ENCODE peak calls at places on chromosomes 4 and X, in six cellular contexts. One of them, this sample, is unnamed.
A peak's percentile ranks its signal among the peaks of the same experiment; 100 is the strongest.

GRCh38 chr4:53591372-53591892 is at the start of gene LNX1:
- DNase-seq in IMR-90: no peak
- DNase-seq in A549: no peak
- DNase-seq in uterus: no peak
- DNase-seq in tibial nerve: no peak
- DNase-seq in body of pancreas: peak; percentile 98
- DNase-seq in this sample: no peak

GRCh38 chr4:168589154-168589553 is 92.3 kb downstream of the PALLD start:
- DNase-seq in body of pancreas: no peak
- DNase-seq in uterus: peak; percentile 79
- DNase-seq in IMR-90: peak; percentile 90
- DNase-seq in A549: peak; percentile 46
- DNase-seq in tibial nerve: no peak
- DNase-seq in this sample: no peak

GRCh38 chr4:123995939-123996338 is 599.3 kb downstream of the SPRY1 start:
- DNase-seq in body of pancreas: no peak
- DNase-seq in tibial nerve: no peak
- DNase-seq in A549: no peak
- DNase-seq in uterus: no peak
- DNase-seq in IMR-90: peak; percentile 88
- DNase-seq in this sample: no peak

GRCh38 chr4:60683953-60684352 is 516.2 kb upstream of the ADGRL3 start:
- DNase-seq in tibial nerve: no peak
- DNase-seq in body of pancreas: no peak
- DNase-seq in IMR-90: peak; percentile 94
- DNase-seq in A549: no peak
- DNase-seq in uterus: no peak
- DNase-seq in this sample: no peak

GRCh38 chr4:52825311-52826090 is 36.6 kb upstream of the RASL11B start:
- DNase-seq in uterus: no peak
- DNase-seq in tibial nerve: no peak
- DNase-seq in body of pancreas: no peak
- DNase-seq in IMR-90: peak; percentile 10
- DNase-seq in A549: no peak
- DNase-seq in this sample: no peak

GRCh38 chrX:134548257-134548732 is 88.3 kb downstream of the HPRT1 start:
- DNase-seq in tibial nerve: no peak
- DNase-seq in A549: no peak
- DNase-seq in body of pancreas: no peak
- DNase-seq in IMR-90: no peak
- DNase-seq in uterus: no peak
- DNase-seq in this sample: peak; percentile 49

GRCh38 chrX:107676559-107677378 is 48.5 kb downstream of the PRPS1 start:
- DNase-seq in tibial nerve: peak; percentile 74
- DNase-seq in IMR-90: peak; percentile 84
- DNase-seq in A549: peak; percentile 62
- DNase-seq in body of pancreas: peak; percentile 81
- DNase-seq in uterus: peak; percentile 87
- DNase-seq in this sample: peak; percentile 65

GRCh38 chrX:110021180-110022022 is 18.5 kb downstream of the TMEM164 start:
- DNase-seq in uterus: no peak
- DNase-seq in IMR-90: peak; percentile 75
- DNase-seq in A549: no peak
- DNase-seq in tibial nerve: no peak
- DNase-seq in body of pancreas: no peak
- DNase-seq in this sample: no peak

GRCh38 chr4:106238819-106239420 is 77.1 kb downstream of the TBCK start:
- DNase-seq in tibial nerve: no peak
- DNase-seq in uterus: no peak
- DNase-seq in IMR-90: peak; percentile 34
- DNase-seq in A549: peak; percentile 5
- DNase-seq in body of pancreas: no peak
- DNase-seq in this sample: peak; percentile 45

GRCh38 chrX:55342533-55343501 is 78.1 kb upstream of the PAGE3 start:
- DNase-seq in tibial nerve: no peak
- DNase-seq in IMR-90: no peak
- DNase-seq in A549: peak; percentile 25
- DNase-seq in uterus: no peak
- DNase-seq in body of pancreas: peak; percentile 23
- DNase-seq in this sample: peak; percentile 31

GRCh38 chr4:139603576-139604387 is 47.8 kb upstream of the SETD7 start:
- DNase-seq in A549: peak; percentile 38
- DNase-seq in uterus: peak; percentile 47
- DNase-seq in IMR-90: peak; percentile 59
- DNase-seq in body of pancreas: peak; percentile 54
- DNase-seq in tibial nerve: no peak
- DNase-seq in this sample: peak; percentile 42

GRCh38 chrX:11137543-11138139 is 26.5 kb downstream of the HCCS start:
- DNase-seq in uterus: no peak
- DNase-seq in IMR-90: peak; percentile 52
- DNase-seq in A549: no peak
- DNase-seq in body of pancreas: no peak
- DNase-seq in tibial nerve: no peak
- DNase-seq in this sample: peak; percentile 67

GRCh38 chr4:22077571-22077970 is 129.0 kb upstream of the KCNIP4 start:
- DNase-seq in A549: no peak
- DNase-seq in uterus: no peak
- DNase-seq in tibial nerve: no peak
- DNase-seq in body of pancreas: no peak
- DNase-seq in IMR-90: no peak
- DNase-seq in this sample: no peak

GRCh38 chrX:107978707-107979307 is 3.4 kb downstream of the TEX13B start:
- DNase-seq in uterus: no peak
- DNase-seq in IMR-90: peak; percentile 19
- DNase-seq in tibial nerve: no peak
- DNase-seq in body of pancreas: no peak
- DNase-seq in A549: peak; percentile 18
- DNase-seq in this sample: peak; percentile 2

GRCh38 chrX:18895157-18895952 is 88.6 kb downstream of the PHKA2 start:
- DNase-seq in IMR-90: peak; percentile 37
- DNase-seq in uterus: no peak
- DNase-seq in A549: no peak
- DNase-seq in tibial nerve: no peak
- DNase-seq in body of pancreas: no peak
- DNase-seq in this sample: no peak

GRCh38 chr4:75502671-75503070 is 11.5 kb downstream of the RCHY1 start:
- DNase-seq in IMR-90: no peak
- DNase-seq in A549: no peak
- DNase-seq in body of pancreas: no peak
- DNase-seq in tibial nerve: no peak
- DNase-seq in uterus: no peak
- DNase-seq in this sample: no peak

GRCh38 chr4:24274401-24275035 is 309.8 kb downstream of the DHX15 start:
- DNase-seq in A549: no peak
- DNase-seq in tibial nerve: no peak
- DNase-seq in IMR-90: peak; percentile 86
- DNase-seq in body of pancreas: no peak
- DNase-seq in uterus: no peak
- DNase-seq in this sample: no peak

GRCh38 chrX:2136848-2137247 is 363.9 kb downstream of the DHRSX start:
- DNase-seq in body of pancreas: no peak
- DNase-seq in IMR-90: no peak
- DNase-seq in uterus: no peak
- DNase-seq in A549: no peak
- DNase-seq in tibial nerve: no peak
- DNase-seq in this sample: no peak

GRCh38 chr4:13327991-13328390 is 156.1 kb downstream of the RAB28 start:
- DNase-seq in A549: no peak
- DNase-seq in body of pancreas: no peak
- DNase-seq in tibial nerve: no peak
- DNase-seq in uterus: no peak
- DNase-seq in IMR-90: no peak
- DNase-seq in this sample: no peak

GRCh38 chr4:108906006-108906405 is 143.2 kb upstream of the ETNPPL start:
- DNase-seq in uterus: no peak
- DNase-seq in IMR-90: no peak
- DNase-seq in body of pancreas: no peak
- DNase-seq in A549: no peak
- DNase-seq in tibial nerve: no peak
- DNase-seq in this sample: no peak

GRCh38 chr4:10809905-10810304 is 125.3 kb upstream of the CLNK start:
- DNase-seq in uterus: no peak
- DNase-seq in A549: no peak
- DNase-seq in body of pancreas: no peak
- DNase-seq in tibial nerve: no peak
- DNase-seq in IMR-90: no peak
- DNase-seq in this sample: no peak

GRCh38 chrX:40625294-40625693 is 2.1 kb downstream of the MPC1L start:
- DNase-seq in body of pancreas: no peak
- DNase-seq in A549: no peak
- DNase-seq in uterus: no peak
- DNase-seq in tibial nerve: no peak
- DNase-seq in IMR-90: no peak
- DNase-seq in this sample: no peak
- TF ChIP-seq POLR2A in body of pancreas: no peak
- TF ChIP-seq POLR2A in A549: no peak
- TF ChIP-seq POLR2A in uterus: no peak
- TF ChIP-seq POLR2A in tibial nerve: no peak
- TF ChIP-seq POLR2A in IMR-90: no peak
- TF ChIP-seq POLR2A in this sample: no peak

GRCh38 chr4:83686166-83686565 is 150.3 kb downstream of the GPAT3 start:
- DNase-seq in A549: no peak
- DNase-seq in uterus: no peak
- DNase-seq in IMR-90: peak; percentile 22
- DNase-seq in tibial nerve: no peak
- DNase-seq in body of pancreas: no peak
- DNase-seq in this sample: no peak
- TF ChIP-seq POLR2A in A549: no peak
- TF ChIP-seq POLR2A in uterus: no peak
- TF ChIP-seq POLR2A in IMR-90: no peak
- TF ChIP-seq POLR2A in tibial nerve: no peak
- TF ChIP-seq POLR2A in body of pancreas: no peak
- TF ChIP-seq POLR2A in this sample: no peak

GRCh38 chr4:126735294-126736132 is 897.2 kb upstream of the INTU start:
- DNase-seq in body of pancreas: no peak
- DNase-seq in uterus: no peak
- DNase-seq in IMR-90: no peak
- DNase-seq in tibial nerve: no peak
- DNase-seq in A549: no peak
- DNase-seq in this sample: no peak
- TF ChIP-seq POLR2A in body of pancreas: no peak
- TF ChIP-seq POLR2A in uterus: no peak
- TF ChIP-seq POLR2A in IMR-90: no peak
- TF ChIP-seq POLR2A in tibial nerve: no peak
- TF ChIP-seq POLR2A in A549: no peak
- TF ChIP-seq POLR2A in this sample: no peak

GRCh38 chr4:173370477-173371291 is at the start of gene SAP30:
- DNase-seq in tibial nerve: peak; percentile 99
- DNase-seq in uterus: peak; percentile 99
- DNase-seq in A549: peak; percentile 73
- DNase-seq in IMR-90: peak; percentile 98
- DNase-seq in body of pancreas: peak; percentile 99
- DNase-seq in this sample: peak; percentile 99
- TF ChIP-seq POLR2A in tibial nerve: peak; percentile 99
- TF ChIP-seq POLR2A in uterus: peak; percentile 98
- TF ChIP-seq POLR2A in A549: peak; percentile 94
- TF ChIP-seq POLR2A in IMR-90: peak; percentile 81
- TF ChIP-seq POLR2A in body of pancreas: peak; percentile 75
- TF ChIP-seq POLR2A in this sample: peak; percentile 93

GRCh38 chrX:130196453-130196852 is 24.7 kb downstream of the RAB33A start:
- DNase-seq in IMR-90: no peak
- DNase-seq in A549: no peak
- DNase-seq in uterus: no peak
- DNase-seq in body of pancreas: no peak
- DNase-seq in tibial nerve: no peak
- DNase-seq in this sample: no peak

DNA sequence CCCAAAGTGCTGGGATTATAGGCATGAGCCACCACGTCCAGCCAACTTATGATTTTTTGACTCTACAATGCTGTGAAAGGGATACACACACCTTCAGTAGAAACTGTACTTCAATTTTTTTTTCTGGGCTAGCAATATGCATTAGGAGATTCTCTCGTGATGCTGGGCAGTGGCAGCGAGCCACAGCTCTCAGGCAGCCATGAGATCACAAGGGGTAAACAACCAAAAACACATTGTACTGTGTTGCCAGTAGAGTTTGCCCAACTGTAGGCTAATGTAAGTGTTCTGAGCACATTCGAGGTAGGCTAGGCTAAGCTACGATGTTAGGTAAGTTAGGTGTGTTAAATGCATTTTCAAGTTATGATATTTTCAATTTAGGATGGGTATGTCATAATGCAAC is 25.7 kb downstream of the RAB33A start:
- DNase-seq in IMR-90: no peak
- DNase-seq in uterus: no peak
- DNase-seq in A549: no peak
- DNase-seq in tibial nerve: no peak
- DNase-seq in body of pancreas: no peak
- DNase-seq in this sample: no peak
- TF ChIP-seq POLR2A in IMR-90: no peak
- TF ChIP-seq POLR2A in uterus: no peak
- TF ChIP-seq POLR2A in A549: no peak
- TF ChIP-seq POLR2A in tibial nerve: no peak
- TF ChIP-seq POLR2A in body of pancreas: no peak
- TF ChIP-seq POLR2A in this sample: no peak

This sample was measured in erythroblast.